ENCODE peak calls at places on chromosomes 3 and 15, in seven cellular contexts. One of them, this sample, is unnamed.

GRCh38 chr3:185960518-185961288 is 22.9 kb upstream of the TRA2B start:
- DNase-seq in NAMALWA: no peak
- DNase-seq in mucosa of descending colon: no peak
- DNase-seq in foreskin fibroblast: no peak
- DNase-seq in stimulated activated CD4-positive, alpha-beta T cell treated with anti-CD3 and anti-CD28 coated beads, TNF-alpha, amount 100 ng/mL, for 24 hours: no peak
- DNase-seq in activated CD8-positive, alpha-beta memory T cell treated with anti-CD3 and anti-CD28 coated beads for 48 hours: no peak
- DNase-seq in pancreas: no peak
- DNase-seq in this sample: no peak

GRCh38 chr15:81749667-81750360 is 296.0 kb downstream of the MEX3B start:
- DNase-seq in activated CD8-positive, alpha-beta memory T cell treated with anti-CD3 and anti-CD28 coated beads for 48 hours: no peak
- DNase-seq in foreskin fibroblast: no peak
- DNase-seq in pancreas: peak; percentile 50
- DNase-seq in NAMALWA: no peak
- DNase-seq in mucosa of descending colon: no peak
- DNase-seq in stimulated activated CD4-positive, alpha-beta T cell treated with anti-CD3 and anti-CD28 coated beads, TNF-alpha, amount 100 ng/mL, for 24 hours: no peak
- DNase-seq in this sample: no peak

GRCh38 chr3:67648229-67648628 is 6.2 kb downstream of the SUCLG2 start:
- DNase-seq in mucosa of descending colon: no peak
- DNase-seq in activated CD8-positive, alpha-beta memory T cell treated with anti-CD3 and anti-CD28 coated beads for 48 hours: no peak
- DNase-seq in NAMALWA: no peak
- DNase-seq in stimulated activated CD4-positive, alpha-beta T cell treated with anti-CD3 and anti-CD28 coated beads, TNF-alpha, amount 100 ng/mL, for 24 hours: no peak
- DNase-seq in foreskin fibroblast: no peak
- DNase-seq in pancreas: no peak
- DNase-seq in this sample: peak; percentile 13

GRCh38 chr3:34882764-34883163 is 756.6 kb upstream of the ARPP21 start:
- DNase-seq in NAMALWA: peak; percentile 47
- DNase-seq in mucosa of descending colon: no peak
- DNase-seq in foreskin fibroblast: no peak
- DNase-seq in activated CD8-positive, alpha-beta memory T cell treated with anti-CD3 and anti-CD28 coated beads for 48 hours: no peak
- DNase-seq in pancreas: no peak
- DNase-seq in stimulated activated CD4-positive, alpha-beta T cell treated with anti-CD3 and anti-CD28 coated beads, TNF-alpha, amount 100 ng/mL, for 24 hours: no peak
- DNase-seq in this sample: no peak

GRCh38 chr3:112092439-112093179 is 6.4 kb downstream of the C3orf52 start:
- DNase-seq in activated CD8-positive, alpha-beta memory T cell treated with anti-CD3 and anti-CD28 coated beads for 48 hours: no peak
- DNase-seq in NAMALWA: peak; percentile 38
- DNase-seq in foreskin fibroblast: no peak
- DNase-seq in mucosa of descending colon: no peak
- DNase-seq in stimulated activated CD4-positive, alpha-beta T cell treated with anti-CD3 and anti-CD28 coated beads, TNF-alpha, amount 100 ng/mL, for 24 hours: no peak
- DNase-seq in pancreas: no peak
- DNase-seq in this sample: no peak

GRCh38 chr3:171711461-171711860 is 98.8 kb downstream of the PLD1 start:
- DNase-seq in stimulated activated CD4-positive, alpha-beta T cell treated with anti-CD3 and anti-CD28 coated beads, TNF-alpha, amount 100 ng/mL, for 24 hours: no peak
- DNase-seq in mucosa of descending colon: no peak
- DNase-seq in NAMALWA: no peak
- DNase-seq in foreskin fibroblast: peak; percentile 3
- DNase-seq in activated CD8-positive, alpha-beta memory T cell treated with anti-CD3 and anti-CD28 coated beads for 48 hours: no peak
- DNase-seq in pancreas: no peak
- DNase-seq in this sample: no peak

GRCh38 chr3:124993462-124993861 is 58.9 kb upstream of the MUC13 start:
- DNase-seq in NAMALWA: no peak
- DNase-seq in activated CD8-positive, alpha-beta memory T cell treated with anti-CD3 and anti-CD28 coated beads for 48 hours: no peak
- DNase-seq in pancreas: no peak
- DNase-seq in mucosa of descending colon: peak; percentile 60
- DNase-seq in foreskin fibroblast: peak; percentile 43
- DNase-seq in stimulated activated CD4-positive, alpha-beta T cell treated with anti-CD3 and anti-CD28 coated beads, TNF-alpha, amount 100 ng/mL, for 24 hours: no peak
- DNase-seq in this sample: no peak

GRCh38 chr15:40747685-40748631 is 7.1 kb downstream of the RMDN3 start:
- DNase-seq in mucosa of descending colon: no peak
- DNase-seq in stimulated activated CD4-positive, alpha-beta T cell treated with anti-CD3 and anti-CD28 coated beads, TNF-alpha, amount 100 ng/mL, for 24 hours: no peak
- DNase-seq in activated CD8-positive, alpha-beta memory T cell treated with anti-CD3 and anti-CD28 coated beads for 48 hours: no peak
- DNase-seq in foreskin fibroblast: no peak
- DNase-seq in pancreas: no peak
- DNase-seq in NAMALWA: no peak
- DNase-seq in this sample: no peak

GRCh38 chr3:124117486-124117885 is 125.6 kb upstream of the ROPN1 start:
- DNase-seq in activated CD8-positive, alpha-beta memory T cell treated with anti-CD3 and anti-CD28 coated beads for 48 hours: no peak
- DNase-seq in stimulated activated CD4-positive, alpha-beta T cell treated with anti-CD3 and anti-CD28 coated beads, TNF-alpha, amount 100 ng/mL, for 24 hours: no peak
- DNase-seq in foreskin fibroblast: peak; percentile 52
- DNase-seq in mucosa of descending colon: no peak
- DNase-seq in NAMALWA: no peak
- DNase-seq in pancreas: no peak
- DNase-seq in this sample: peak; percentile 58

GRCh38 chr15:93047621-93048425 is 41.2 kb downstream of the RGMA start:
- DNase-seq in activated CD8-positive, alpha-beta memory T cell treated with anti-CD3 and anti-CD28 coated beads for 48 hours: no peak
- DNase-seq in stimulated activated CD4-positive, alpha-beta T cell treated with anti-CD3 and anti-CD28 coated beads, TNF-alpha, amount 100 ng/mL, for 24 hours: no peak
- DNase-seq in foreskin fibroblast: no peak
- DNase-seq in mucosa of descending colon: peak; percentile 52
- DNase-seq in NAMALWA: no peak
- DNase-seq in pancreas: peak; percentile 69
- DNase-seq in this sample: no peak

GRCh38 chr3:186680869-186681268 is 15.1 kb downstream of the HRG start:
- DNase-seq in pancreas: no peak
- DNase-seq in stimulated activated CD4-positive, alpha-beta T cell treated with anti-CD3 and anti-CD28 coated beads, TNF-alpha, amount 100 ng/mL, for 24 hours: no peak
- DNase-seq in activated CD8-positive, alpha-beta memory T cell treated with anti-CD3 and anti-CD28 coated beads for 48 hours: no peak
- DNase-seq in mucosa of descending colon: no peak
- DNase-seq in NAMALWA: no peak
- DNase-seq in foreskin fibroblast: no peak
- DNase-seq in this sample: no peak